ENCODE peak calls at places on chromosomes 2 and 18, in four cellular contexts. J is breast epithelium, W is uterus, X is AG04450. R is an unnamed sample.

GRCh38 chr18:76643996-76644395 is 149.0 kb upstream of the ZNF516 start:
- DNase-seq in J (no peak), W (no peak), X (no peak), R (no peak)

GRCh38 chr18:11366410-11366809 is 217.0 kb upstream of the PIEZO2 start:
- DNase-seq in J (no peak), W (no peak), X (no peak), R (no peak)

GRCh38 chr2:38037757-38038615 is 38.0 kb downstream of the CYP1B1 start:
- DNase-seq in J (no peak), W (peak; percentile 41), X (no peak), R (peak; percentile 42)

GRCh38 chr2:201984800-201985525 is 48.7 kb upstream of the FZD7 start:
- DNase-seq in J (peak; percentile 91), W (no peak), X (no peak), R (no peak)

GRCh38 chr2:87403893-87404175 is 344.1 kb upstream of the PLGLB2 start:
- DNase-seq in J (no peak), W (no peak), X (no peak), R (no peak)

GRCh38 chr2:218259099-218259921 is 1.5 kb upstream of the GPBAR1 start:
- DNase-seq in J (no peak), W (peak; percentile 81), X (no peak), R (no peak)

GRCh38 chr2:9950521-9951271 is 797 bp upstream of the GRHL1 start:
- DNase-seq in J (no peak), W (peak; percentile 24), X (no peak), R (peak; percentile 42)

GRCh38 chr2:175373001-175373727 is 191.7 kb upstream of the ATP5MC3 start:
- DNase-seq in J (no peak), W (no peak), X (no peak), R (no peak)

GRCh38 chr18:51151568-51152511 is 45.6 kb downstream of the MEX3C start:
- DNase-seq in J (no peak), W (no peak), X (no peak), R (no peak)

GRCh38 chr2:80050246-80050645 is 254.3 kb downstream of the LRRTM1 start:
- DNase-seq in J (no peak), W (no peak), X (no peak), R (no peak)

GRCh38 chr2:237025090-237025865 is 60.4 kb upstream of the COPS8 start:
- DNase-seq in J (no peak), W (no peak), X (peak; percentile 32), R (no peak)

GRCh38 chr2:104286806-104287205 is 567.1 kb upstream of the POU3F3 start:
- DNase-seq in J (no peak), W (no peak), X (no peak), R (no peak)

GRCh38 chr2:108621087-108621559 is 86.9 kb downstream of the LIMS1 start:
- DNase-seq in J (peak; percentile 31), W (no peak), X (no peak), R (peak; percentile 31)

GRCh38 chr2:175698076-175698475 is 304.0 kb downstream of the LNPK start:
- DNase-seq in J (no peak), W (no peak), X (no peak), R (no peak)

GRCh38 chr2:61786876-61787275 is 67.0 kb downstream of the FAM161A start:
- DNase-seq in J (no peak), W (no peak), X (no peak), R (no peak)

GRCh38 chr2:28452534-28453081 is 43.3 kb upstream of the PLB1 start:
- DNase-seq in J (no peak), W (peak; percentile 67), X (no peak), R (peak; percentile 85)

GRCh38 chr18:59612461-59612860 is 84.8 kb downstream of the CCBE1 start:
- DNase-seq in J (no peak), W (peak; percentile 51), X (no peak), R (no peak)

GRCh38 chr2:117853316-117853715 is 38.8 kb downstream of the DDX18 start:
- DNase-seq in J (no peak), W (no peak), X (no peak), R (no peak)

GRCh38 chr18:5421981-5422380 is 121.8 kb downstream of the EPB41L3 start:
- DNase-seq in J (no peak), W (no peak), X (no peak), R (no peak)

GRCh38 chr2:224520064-224520463 is 65.1 kb downstream of the CUL3 start:
- DNase-seq in J (no peak), W (no peak), X (peak; percentile 80), R (no peak)

GRCh38 chr2:44171018-44171417 is 2.3 kb downstream of the PPM1B start:
- DNase-seq in J (no peak), W (no peak), X (no peak), R (no peak)

GRCh38 chr18:22185298-22185697 is 15.9 kb downstream of the GATA6 start:
- DNase-seq in J (no peak), W (no peak), X (no peak), R (no peak)

GRCh38 chr2:127183771-127184170 is 36.3 kb downstream of the CYP27C1 start:
- DNase-seq in J (no peak), W (no peak), X (no peak), R (no peak)

GRCh38 chr18:60649816-60650215 is 277.2 kb upstream of the MC4R start:
- DNase-seq in J (no peak), W (no peak), X (no peak), R (no peak)

GRCh38 chr2:174158003-174158402 is 90.3 kb downstream of the OLA1 start:
- DNase-seq in J (no peak), W (no peak), X (no peak), R (peak; percentile 62)
- TF ChIP-seq CTCF in J (no peak), W (no peak), X (peak; percentile 44), R (peak; percentile 56)

GRCh38 chr2:54806975-54807374 is 83.5 kb downstream of the EML6 start:
- DNase-seq in J (no peak), W (no peak), X (no peak), R (no peak)
- TF ChIP-seq CTCF in J (no peak), W (no peak), X (no peak), R (no peak)

DNA sequence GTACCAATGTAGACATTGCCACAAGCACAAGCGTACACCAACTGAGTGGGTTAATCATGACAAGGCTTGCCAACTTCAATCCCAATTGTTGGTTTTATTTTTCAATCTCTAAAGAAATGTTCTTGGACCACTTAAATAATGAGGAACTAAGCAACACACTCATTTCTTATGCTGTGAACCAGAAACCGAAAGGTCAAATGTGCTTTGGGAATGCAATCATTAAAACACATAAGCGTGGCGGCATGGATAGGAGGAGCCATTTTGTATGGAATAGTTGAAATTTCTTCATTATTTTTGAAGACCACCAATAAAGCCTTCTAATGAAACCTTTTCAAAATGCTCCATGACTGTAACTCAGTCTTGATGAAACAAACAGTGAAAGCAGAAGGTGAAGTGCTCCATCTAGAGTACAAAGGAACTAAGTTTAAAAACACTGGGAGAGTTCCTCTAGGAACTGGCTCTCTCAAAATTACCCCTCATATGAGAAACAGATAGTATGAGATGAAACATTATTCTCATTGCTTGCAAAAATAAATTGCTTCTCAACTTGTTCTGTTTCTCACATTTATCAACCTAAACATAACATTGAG is 113.2 kb upstream of the CHST9 start:
- DNase-seq in J (no peak), W (no peak), X (no peak), R (no peak)
- TF ChIP-seq CTCF in J (peak; percentile 27), W (peak; percentile 6), X (no peak), R (no peak)

DNA sequence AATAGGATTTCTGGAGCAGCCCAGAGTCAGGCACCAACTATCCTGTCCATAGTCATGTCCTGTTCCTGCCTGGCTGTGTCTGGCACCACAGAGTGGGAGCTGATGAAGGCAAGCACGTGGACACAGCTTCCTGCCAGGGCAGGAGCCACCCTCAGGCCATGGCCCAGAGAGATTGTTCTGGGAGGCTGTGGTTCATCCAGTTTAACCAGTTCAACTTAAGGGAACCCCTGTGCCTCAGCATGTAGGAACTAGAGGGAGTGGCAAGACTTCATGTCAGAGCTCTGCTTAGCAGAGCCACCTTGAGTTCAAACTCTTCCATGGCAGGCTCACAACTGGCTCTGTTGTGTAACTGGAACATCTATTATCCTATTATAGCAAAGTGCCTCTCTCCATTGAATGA is 73.2 kb upstream of the NCKAP5 start:
- DNase-seq in J (peak; percentile 91), W (no peak), X (no peak), R (no peak)
- TF ChIP-seq CTCF in J (peak; percentile 61), W (no peak), X (peak; percentile 25), R (no peak)

GRCh38 chr2:101613073-101613704 is 84.3 kb upstream of the MAP4K4 start:
- DNase-seq in J (no peak), W (no peak), X (no peak), R (no peak)
- TF ChIP-seq CTCF in J (no peak), W (no peak), X (no peak), R (no peak)

GRCh38 chr2:136117909-136118818 is at the start of gene CXCR4:
- DNase-seq in J (peak; percentile 57), W (no peak), X (no peak), R (peak; percentile 86)
- TF ChIP-seq CTCF in J (no peak), W (no peak), X (no peak), R (no peak)